ENCODE peak calls at places on chromosomes 1 and 21, in eight cellular contexts. N is stimulated activated CD4-positive, alpha-beta T cell treated with anti-CD3 and anti-CD28 coated beads, TNF-alpha, amount 100 ng/mL, for 48 hours; Y is fibroblast of the aortic adventitia; Z is left cardiac atrium; H is fibroblast of lung; E is sciatic nerve; U is GDM1; W is Right ventricle myocardium superior. V is an unnamed sample.

GRCh38 chr1:218456449-218456848 is 111.3 kb downstream of the TGFB2 start:
- DNase-seq in Y (no peak), W (no peak), Z (no peak), U (no peak), N (no peak), E (no peak), H (no peak), V (no peak)

GRCh38 chr1:108729481-108729880 is 16.8 kb downstream of the FNDC7 start:
- DNase-seq in Y (no peak), H (no peak), N (no peak), Z (no peak), W (no peak), E (no peak), U (no peak), V (no peak)

GRCh38 chr21:45178971-45179370 is 104.6 kb downstream of the ADARB1 start:
- DNase-seq in N (no peak), Z (no peak), U (no peak), E (no peak), H (no peak), W (no peak), Y (no peak), V (no peak)

GRCh38 chr1:225474986-225475820 is 47.4 kb upstream of the LBR start:
- DNase-seq in W (peak; percentile 79), U (peak; percentile 46), E (peak; percentile 78), Y (peak; percentile 70), Z (peak; percentile 68), N (no peak), H (peak; percentile 71), V (peak; percentile 42)

GRCh38 chr1:35287807-35288640 is 19.5 kb downstream of the ZMYM4 start:
- DNase-seq in Y (peak; percentile 72), U (no peak), E (no peak), H (peak; percentile 37), Z (no peak), W (no peak), N (no peak), V (no peak)

GRCh38 chr1:115714572-115715141 is 53.9 kb downstream of the CASQ2 start:
- DNase-seq in E (no peak), H (no peak), W (no peak), U (no peak), Y (no peak), N (no peak), Z (no peak), V (no peak)

GRCh38 chr1:235417101-235417697 is 50.0 kb downstream of the TBCE start:
- DNase-seq in W (no peak), H (peak; percentile 86), U (peak; percentile 8), E (peak; percentile 74), N (peak; percentile 26), Z (peak; percentile 47), Y (peak; percentile 93), V (peak; percentile 55)

GRCh38 chr1:15962671-15963362 is 13.1 kb downstream of the ZBTB17 start:
- DNase-seq in N (no peak), E (no peak), Z (no peak), W (no peak), U (no peak), H (no peak), Y (peak; percentile 66), V (no peak)

GRCh38 chr1:238232036-238232744 is 341.5 kb upstream of the ZP4 start:
- DNase-seq in Z (no peak), W (no peak), N (no peak), U (no peak), E (no peak), Y (no peak), H (no peak), V (no peak)

GRCh38 chr1:19385869-19386591 is 73.9 kb downstream of the SLC66A1 start:
- DNase-seq in E (peak; percentile 76), H (peak; percentile 70), U (no peak), N (no peak), Y (peak; percentile 93), W (peak; percentile 72), Z (peak; percentile 76), V (no peak)

GRCh38 chr1:19651141-19651737 is 7.1 kb downstream of the NBL1 start:
- DNase-seq in U (no peak), H (peak; percentile 56), Y (peak; percentile 63), E (no peak), Z (peak; percentile 66), N (no peak), W (peak; percentile 74), V (no peak)

GRCh38 chr1:208031932-208032320 is 121.0 kb upstream of the CD34 start:
- DNase-seq in U (no peak), W (no peak), Z (no peak), E (peak; percentile 35), H (no peak), Y (no peak), N (no peak), V (no peak)

GRCh38 chr1:46457178-46457577 is 32.5 kb upstream of the DMBX1 start:
- DNase-seq in H (no peak), N (no peak), E (no peak), Z (no peak), Y (no peak), U (no peak), W (no peak), V (no peak)

V was measured in AML-193.